ENCODE peak calls at places on chromosomes 11 and 22, in seven cellular contexts. O is suprapubic skin; I is stimulated activated naive B cell treated with anti-CD40 and anti-IgM and Interleukin-4, amounts not matched to agents 10 μg/mL and 1 μg/mL and 100 μg/mL, for 72 hours; M is chondrocyte; Y is KG1; X is cerebellar cortex; T is fibroblast of the aortic adventitia. D is an unnamed sample.

GRCh38 chr11:68673991-68674390 is 10.4 kb upstream of the GAL start:
- DNase-seq in O (no peak), I (no peak), M (peak; percentile 68), Y (no peak), X (no peak), T (no peak), D (no peak)

GRCh38 chr11:22879615-22880014 is 19.3 kb upstream of the CCDC179 start:
- DNase-seq in O (no peak), I (no peak), M (no peak), Y (no peak), X (no peak), T (peak; percentile 2), D (no peak)

GRCh38 chr11:19398772-19399542 is 158.2 kb upstream of the E2F8 start:
- DNase-seq in O (no peak), I (no peak), M (no peak), Y (no peak), X (no peak), T (peak; percentile 74), D (no peak)

GRCh38 chr22:35910013-35910860 is 118.4 kb downstream of the RBFOX2 start:
- DNase-seq in O (no peak), I (no peak), M (no peak), Y (no peak), X (no peak), T (peak; percentile 53), D (no peak)

GRCh38 chr11:70473873-70474690 is 75.8 kb downstream of the CTTN start:
- DNase-seq in O (no peak), I (no peak), M (peak; percentile 46), Y (no peak), X (no peak), T (no peak), D (no peak)

GRCh38 chr11:15584158-15584557 is 469.4 kb downstream of the INSC start:
- DNase-seq in O (no peak), I (no peak), M (no peak), Y (no peak), X (no peak), T (no peak), D (no peak)

GRCh38 chr11:78790784-78791183 is 216.1 kb upstream of the NARS2 start:
- DNase-seq in O (no peak), I (no peak), M (no peak), Y (no peak), X (no peak), T (no peak), D (no peak)

GRCh38 chr11:88414385-88414861 is 76.9 kb upstream of the CTSC start:
- DNase-seq in O (no peak), I (no peak), M (no peak), Y (peak; percentile 90), X (no peak), T (peak; percentile 82), D (peak; percentile 17)